ENCODE peak calls at places on chromosomes 1 and 21, in five cellular contexts. C, M, D, A and Z are unnamed samples.

GRCh38 chr1:221824025-221824424 is 82.1 kb upstream of the DUSP10 start:
- DNase-seq in C (no peak), M (no peak), D (no peak), A (peak), Z (no peak)

GRCh38 chr1:10768552-10768951 is 27.9 kb downstream of the CASZ1 start:
- DNase-seq in C (no peak), M (no peak), D (no peak), A (no peak), Z (peak)

GRCh38 chr1:77704736-77705135 is 22.3 kb upstream of the ZZZ3 start:
- DNase-seq in C (no peak), M (no peak), D (no peak), A (no peak), Z (no peak)

GRCh38 chr1:62266217-62266616 is 53.0 kb downstream of the KANK4 start:
- DNase-seq in C (no peak), M (no peak), D (no peak), A (no peak), Z (no peak)

GRCh38 chr1:205543351-205544305 is 39.2 kb downstream of the CDK18 start:
- DNase-seq in C (peak), M (peak), D (peak), A (peak), Z (no peak)

GRCh38 chr1:245188350-245188749 is 33.6 kb downstream of the KIF26B start:
- DNase-seq in C (no peak), M (no peak), D (no peak), A (no peak), Z (no peak)

GRCh38 chr1:200040516-200041138 is 13.1 kb downstream of the NR5A2 start:
- DNase-seq in C (peak), M (no peak), D (peak), A (no peak), Z (no peak)

GRCh38 chr1:147834189-147834588 is 68.4 kb upstream of the GJA8 start:
- DNase-seq in C (no peak), M (no peak), D (peak), A (no peak), Z (no peak)

GRCh38 chr1:91406773-91407389 is 2.2 kb upstream of the HFM1 start:
- DNase-seq in C (no peak), M (no peak), D (no peak), A (peak), Z (no peak)

GRCh38 chr1:9860887-9861286 is 37.1 kb upstream of the CLSTN1 start:
- DNase-seq in C (no peak), M (no peak), D (no peak), A (no peak), Z (no peak)

GRCh38 chr21:41823166-41823565 is 56.0 kb downstream of the PRDM15 start:
- DNase-seq in C (no peak), M (no peak), D (no peak), A (no peak), Z (peak)

GRCh38 chr1:107782192-107782845 is 182.7 kb downstream of the VAV3 start:
- DNase-seq in C (no peak), M (no peak), D (peak), A (peak), Z (no peak)

GRCh38 chr1:202578565-202578964 is 131.7 kb downstream of the SYT2 start:
- DNase-seq in C (no peak), M (no peak), D (no peak), A (peak), Z (no peak)

GRCh38 chr1:27551953-27552312 is 52.0 kb downstream of the AHDC1 start:
- DNase-seq in C (no peak), M (no peak), D (no peak), A (no peak), Z (no peak)

GRCh38 chr1:183272390-183272801 is 86.3 kb downstream of the LAMC2 start:
- DNase-seq in C (no peak), M (no peak), D (no peak), A (peak), Z (no peak)

GRCh38 chr1:212161231-212161781 is 123.9 kb upstream of the PPP2R5A start:
- DNase-seq in C (no peak), M (no peak), D (no peak), A (peak), Z (no peak)

GRCh38 chr1:118986839-118987430 is 1.2 kb downstream of the TBX15 start:
- DNase-seq in C (no peak), M (no peak), D (no peak), A (no peak), Z (no peak)

GRCh38 chr1:156711011-156711817 is 5.8 kb upstream of the CRABP2 start:
- DNase-seq in C (peak), M (no peak), D (no peak), A (no peak), Z (no peak)

GRCh38 chr1:35220976-35221375 is 28.0 kb upstream of the SFPQ start:
- DNase-seq in C (peak), M (no peak), D (peak), A (no peak), Z (no peak)

GRCh38 chr1:17875171-17875881 is 120.2 kb downstream of the ACTL8 start:
- DNase-seq in C (peak), M (no peak), D (no peak), A (peak), Z (no peak)

GRCh38 chr1:235088907-235089306 is 39.7 kb downstream of the TOMM20 start:
- DNase-seq in C (no peak), M (no peak), D (no peak), A (no peak), Z (no peak)

GRCh38 chr1:54537611-54538010 is 10.4 kb upstream of the ACOT11 start:
- DNase-seq in C (no peak), M (no peak), D (no peak), A (no peak), Z (no peak)

GRCh38 chr1:59635057-59635456 is 179.7 kb upstream of the HOOK1 start:
- DNase-seq in C (no peak), M (no peak), D (no peak), A (no peak), Z (no peak)

GRCh38 chr1:25699501-25700089 is 83.0 kb downstream of the MAN1C1 start:
- DNase-seq in C (peak), M (no peak), D (no peak), A (peak), Z (no peak)

GRCh38 chr1:243325305-243325890 is 69.6 kb downstream of the SDCCAG8 start:
- DNase-seq in C (no peak), M (no peak), D (peak), A (peak), Z (no peak)

GRCh38 chr1:109478806-109479205 is 4.9 kb upstream of the ATXN7L2 start:
- DNase-seq in C (peak), M (no peak), D (peak), A (no peak), Z (no peak)

GRCh38 chr21:44666401-44667320 is at the start of gene KRTAP12-2:
- DNase-seq in C (no peak), M (no peak), D (no peak), A (no peak), Z (no peak)

GRCh38 chr1:218312509-218312908 is 27.4 kb downstream of the RRP15 start:
- DNase-seq in C (no peak), M (no peak), D (no peak), A (no peak), Z (no peak)

GRCh38 chr1:16211824-16212223 is 628 bp downstream of the ARHGEF19 start:
- DNase-seq in C (no peak), M (no peak), D (no peak), A (no peak), Z (peak)

GRCh38 chr1:9181990-9182783 is 52.4 kb upstream of the H6PD start:
- DNase-seq in C (peak), M (peak), D (peak), A (peak), Z (peak)

GRCh38 chr1:5338466-5338865 is 653.8 kb downstream of the NPHP4 start:
- DNase-seq in C (no peak), M (no peak), D (no peak), A (no peak), Z (no peak)

GRCh38 chr1:235317179-235317578 is 10.8 kb downstream of the ARID4B start:
- DNase-seq in C (no peak), M (no peak), D (no peak), A (peak), Z (no peak)

GRCh38 chr1:22749919-22750670 is 39.5 kb downstream of the EPHB2 start:
- DNase-seq in C (no peak), M (peak), D (peak), A (peak), Z (peak)

GRCh38 chr1:43414634-43415223 is 25.0 kb downstream of the SZT2 start:
- DNase-seq in C (peak), M (peak), D (peak), A (peak), Z (no peak)

GRCh38 chr1:202860744-202861419 is 28.1 kb downstream of the RABIF start:
- DNase-seq in C (peak), M (peak), D (peak), A (no peak), Z (peak)

DNA sequence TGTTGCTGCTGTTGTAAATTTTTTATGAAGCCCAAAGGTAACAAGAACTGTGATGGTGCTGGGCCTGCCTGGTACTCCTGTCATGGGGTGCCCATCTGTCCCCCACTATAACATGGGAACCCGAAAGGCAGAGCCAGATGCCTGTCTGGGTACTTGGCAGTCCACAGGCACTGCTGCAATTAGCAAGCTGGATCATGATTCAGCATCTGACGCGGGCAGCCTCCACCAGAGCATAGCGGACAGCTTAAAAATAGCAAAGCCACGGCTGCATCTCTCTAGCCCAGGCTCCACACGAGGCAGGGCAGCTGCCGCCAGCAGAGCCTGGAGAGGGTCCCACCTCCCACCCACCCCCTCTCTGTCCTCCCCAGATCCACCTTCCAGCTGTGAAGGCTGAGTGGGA is 22.9 kb downstream of the SUSD4 start:
- DNase-seq in C (no peak), M (no peak), D (peak), A (peak), Z (peak)
- H3K4me3 ChIP-seq in C (no peak), M (no peak), D (no peak), A (no peak), Z (no peak)

GRCh38 chr21:34883501-34884271 is 165.4 kb downstream of the RUNX1 start:
- DNase-seq in C (no peak), M (no peak), D (no peak), A (no peak), Z (no peak)
- H3K4me3 ChIP-seq in C (no peak), M (no peak), D (peak), A (peak), Z (peak)

GRCh38 chr1:3749512-3749911 is 2.7 kb upstream of the CCDC27 start:
- DNase-seq in C (no peak), M (no peak), D (no peak), A (no peak), Z (no peak)

GRCh38 chr1:3746784-3747521 is 5.3 kb upstream of the CCDC27 start:
- DNase-seq in C (peak), M (peak), D (peak), A (peak), Z (peak)

GRCh38 chr1:3746389-3746783 is 5.9 kb upstream of the CCDC27 start:
- DNase-seq in C (peak), M (no peak), D (no peak), A (no peak), Z (peak)

GRCh38 chr1:3747522-3747848 is 4.8 kb upstream of the CCDC27 start:
- DNase-seq in C (no peak), M (no peak), D (no peak), A (no peak), Z (no peak)

GRCh38 chr1:3747903-3748302 is 4.3 kb upstream of the CCDC27 start:
- DNase-seq in C (no peak), M (peak), D (no peak), A (no peak), Z (peak)
- H3K4me3 ChIP-seq in C (no peak), M (no peak), D (no peak), A (peak), Z (no peak)

GRCh38 chr1:65955503-65955902 is 162.8 kb downstream of the PDE4B start:
- DNase-seq in C (no peak), M (no peak), D (peak), A (no peak), Z (no peak)
- H3K4me3 ChIP-seq in C (no peak), M (no peak), D (no peak), A (no peak), Z (no peak)

GRCh38 chr1:228058981-228059535 is 23.4 kb upstream of the ARF1 start:
- DNase-seq in C (no peak), M (peak), D (peak), A (no peak), Z (no peak)
- H3K4me3 ChIP-seq in C (no peak), M (no peak), D (no peak), A (no peak), Z (peak)

GRCh38 chr1:4169991-4170390 is 269.9 kb upstream of the C1orf174 start:
- DNase-seq in C (no peak), M (no peak), D (no peak), A (no peak), Z (no peak)

GRCh38 chr1:4171480-4172450 is 271.7 kb upstream of the C1orf174 start:
- DNase-seq in C (peak), M (peak), D (no peak), A (no peak), Z (no peak)

GRCh38 chr1:4170548-4170947 is 270.5 kb upstream of the C1orf174 start:
- DNase-seq in C (no peak), M (no peak), D (no peak), A (no peak), Z (no peak)

GRCh38 chr1:4172659-4173599 is 272.9 kb upstream of the C1orf174 start:
- DNase-seq in C (peak), M (no peak), D (no peak), A (no peak), Z (no peak)

GRCh38 chr1:4170953-4171352 is 270.9 kb upstream of the C1orf174 start:
- DNase-seq in C (no peak), M (no peak), D (no peak), A (no peak), Z (no peak)
- H3K4me3 ChIP-seq in C (no peak), M (no peak), D (no peak), A (no peak), Z (no peak)

DNA sequence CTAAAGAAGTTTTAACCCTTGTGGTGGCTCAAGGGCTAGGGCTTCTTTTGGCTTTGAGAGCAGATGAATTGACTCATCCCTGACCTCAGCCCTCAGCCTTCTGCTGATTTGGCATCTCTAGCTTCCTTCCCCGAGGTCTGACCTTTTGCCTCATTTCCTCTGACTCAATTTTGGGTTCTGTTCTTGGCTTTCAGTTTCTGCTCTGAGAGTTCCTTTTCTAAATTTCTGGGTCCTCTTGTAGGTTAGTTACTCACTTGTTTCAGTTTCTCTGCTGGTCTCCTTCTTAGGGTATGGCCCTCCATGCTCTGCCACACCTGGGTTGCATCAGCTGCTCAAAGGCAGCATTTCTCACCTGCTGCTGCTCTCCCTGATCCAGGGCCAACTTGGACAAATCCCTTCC is 19.4 kb downstream of the PDE4B start:
- DNase-seq in C (peak), M (no peak), D (no peak), A (peak), Z (no peak)
- H3K4me3 ChIP-seq in C (no peak), M (no peak), D (no peak), A (peak), Z (no peak)

GRCh38 chr1:29504709-29505410 is 268.5 kb downstream of the PTPRU start:
- DNase-seq in C (peak), M (peak), D (no peak), A (no peak), Z (no peak)
- H3K4me3 ChIP-seq in C (no peak), M (no peak), D (no peak), A (no peak), Z (no peak)

GRCh38 chr1:67312630-67313029 is 5.0 kb downstream of the IL12RB2 start:
- DNase-seq in C (no peak), M (no peak), D (no peak), A (no peak), Z (no peak)
- H3K4me3 ChIP-seq in C (no peak), M (no peak), D (no peak), A (no peak), Z (no peak)

DNA sequence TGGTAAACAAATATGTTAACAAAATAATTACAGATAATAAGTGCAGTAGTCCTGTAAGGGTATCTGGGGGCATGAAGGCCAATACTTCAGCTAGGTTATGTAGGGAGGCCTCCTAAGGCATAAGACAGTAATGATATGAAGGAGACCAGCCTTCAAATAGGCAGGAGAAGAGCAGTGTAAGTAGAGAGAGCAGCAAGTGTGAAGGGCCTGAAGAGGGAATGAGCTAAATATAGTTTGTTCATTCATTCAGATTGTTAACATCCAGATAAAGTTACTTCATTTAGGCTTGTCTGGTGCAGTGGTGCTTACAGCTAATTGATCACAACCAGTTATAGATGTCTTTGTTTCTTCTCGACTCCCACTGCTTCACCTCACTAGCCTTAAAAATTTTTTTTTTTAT is 71.1 kb downstream of the EPB41 start:
- DNase-seq in C (no peak), M (no peak), D (no peak), A (no peak), Z (no peak)
- H3K4me3 ChIP-seq in C (no peak), M (no peak), D (no peak), A (no peak), Z (no peak)